ENCODE peak calls at places on chromosomes 3 and 15, in seven cellular contexts. One of them, this sample, is unnamed.

GRCh38 chr3:111652492-111653180 is 57.5 kb upstream of the ZBED2 start:
- DNase-seq in AG09319: no peak
- DNase-seq in cardiac fibroblast: no peak
- DNase-seq in AG10803: no peak
- DNase-seq in astrocyte of the spinal cord: no peak
- DNase-seq in thoracic aorta: no peak
- DNase-seq in CD8-positive, alpha-beta T cell: no peak
- DNase-seq in this sample: no peak

GRCh38 chr3:99199021-99199420 is 297.5 kb upstream of the DCBLD2 start:
- DNase-seq in AG09319: no peak
- DNase-seq in astrocyte of the spinal cord: no peak
- DNase-seq in CD8-positive, alpha-beta T cell: no peak
- DNase-seq in thoracic aorta: no peak
- DNase-seq in AG10803: no peak
- DNase-seq in cardiac fibroblast: no peak
- DNase-seq in this sample: no peak

GRCh38 chr15:68444336-68444735 is 12.4 kb upstream of the ITGA11 start:
- DNase-seq in CD8-positive, alpha-beta T cell: no peak
- DNase-seq in AG10803: no peak
- DNase-seq in AG09319: no peak
- DNase-seq in astrocyte of the spinal cord: no peak
- DNase-seq in cardiac fibroblast: no peak
- DNase-seq in thoracic aorta: no peak
- DNase-seq in this sample: no peak

GRCh38 chr3:163476179-163476578 is 1602.1 kb downstream of the SI start:
- DNase-seq in AG10803: no peak
- DNase-seq in AG09319: no peak
- DNase-seq in astrocyte of the spinal cord: peak
- DNase-seq in CD8-positive, alpha-beta T cell: no peak
- DNase-seq in cardiac fibroblast: peak
- DNase-seq in thoracic aorta: no peak
- DNase-seq in this sample: no peak

GRCh38 chr15:73460662-73461061 is 17.7 kb downstream of the REC114 start:
- DNase-seq in AG09319: no peak
- DNase-seq in CD8-positive, alpha-beta T cell: no peak
- DNase-seq in thoracic aorta: no peak
- DNase-seq in astrocyte of the spinal cord: no peak
- DNase-seq in AG10803: no peak
- DNase-seq in cardiac fibroblast: no peak
- DNase-seq in this sample: no peak

GRCh38 chr3:79018671-79019136 is 749.1 kb downstream of the ROBO1 start:
- DNase-seq in AG10803: peak
- DNase-seq in thoracic aorta: no peak
- DNase-seq in astrocyte of the spinal cord: peak
- DNase-seq in CD8-positive, alpha-beta T cell: no peak
- DNase-seq in cardiac fibroblast: peak
- DNase-seq in AG09319: no peak
- DNase-seq in this sample: peak

GRCh38 chr3:33808559-33808958 is 10.1 kb downstream of the PDCD6IP start:
- DNase-seq in AG10803: no peak
- DNase-seq in CD8-positive, alpha-beta T cell: no peak
- DNase-seq in astrocyte of the spinal cord: no peak
- DNase-seq in cardiac fibroblast: peak
- DNase-seq in AG09319: no peak
- DNase-seq in thoracic aorta: no peak
- DNase-seq in this sample: no peak

GRCh38 chr3:109346770-109347295 is 9.5 kb upstream of the DPPA4 start:
- DNase-seq in thoracic aorta: no peak
- DNase-seq in cardiac fibroblast: no peak
- DNase-seq in AG10803: no peak
- DNase-seq in astrocyte of the spinal cord: peak
- DNase-seq in AG09319: no peak
- DNase-seq in CD8-positive, alpha-beta T cell: no peak
- DNase-seq in this sample: no peak

GRCh38 chr15:48636511-48636910 is 9.0 kb downstream of the FBN1 start:
- DNase-seq in thoracic aorta: no peak
- DNase-seq in CD8-positive, alpha-beta T cell: no peak
- DNase-seq in AG10803: peak
- DNase-seq in AG09319: no peak
- DNase-seq in astrocyte of the spinal cord: peak
- DNase-seq in cardiac fibroblast: peak
- DNase-seq in this sample: no peak

GRCh38 chr3:190378240-190378891 is 9.6 kb upstream of the CLDN16 start:
- DNase-seq in thoracic aorta: no peak
- DNase-seq in AG09319: peak
- DNase-seq in cardiac fibroblast: peak
- DNase-seq in CD8-positive, alpha-beta T cell: no peak
- DNase-seq in AG10803: peak
- DNase-seq in astrocyte of the spinal cord: peak
- DNase-seq in this sample: peak

GRCh38 chr15:69290346-69291164 is 8.2 kb upstream of the PAQR5 start:
- DNase-seq in AG09319: no peak
- DNase-seq in astrocyte of the spinal cord: peak
- DNase-seq in CD8-positive, alpha-beta T cell: no peak
- DNase-seq in thoracic aorta: no peak
- DNase-seq in cardiac fibroblast: peak
- DNase-seq in AG10803: no peak
- DNase-seq in this sample: no peak

GRCh38 chr3:55935241-55935640 is 448.1 kb upstream of the WNT5A start:
- DNase-seq in AG09319: no peak
- DNase-seq in astrocyte of the spinal cord: peak
- DNase-seq in cardiac fibroblast: no peak
- DNase-seq in AG10803: no peak
- DNase-seq in CD8-positive, alpha-beta T cell: no peak
- DNase-seq in thoracic aorta: no peak
- DNase-seq in this sample: no peak

GRCh38 chr3:185693985-185694675 is 108.0 kb downstream of the SENP2 start:
- DNase-seq in thoracic aorta: no peak
- DNase-seq in cardiac fibroblast: peak
- DNase-seq in CD8-positive, alpha-beta T cell: no peak
- DNase-seq in AG10803: peak
- DNase-seq in astrocyte of the spinal cord: peak
- DNase-seq in AG09319: no peak
- DNase-seq in this sample: no peak

GRCh38 chr3:8629151-8630021 is 15.2 kb downstream of the SSUH2 start:
- DNase-seq in cardiac fibroblast: peak
- DNase-seq in astrocyte of the spinal cord: peak
- DNase-seq in AG10803: peak
- DNase-seq in CD8-positive, alpha-beta T cell: peak
- DNase-seq in AG09319: peak
- DNase-seq in thoracic aorta: peak
- DNase-seq in this sample: peak

GRCh38 chr3:48820626-48821324 is 26.9 kb downstream of the PRKAR2A start:
- DNase-seq in thoracic aorta: peak
- DNase-seq in CD8-positive, alpha-beta T cell: no peak
- DNase-seq in astrocyte of the spinal cord: peak
- DNase-seq in cardiac fibroblast: peak
- DNase-seq in AG10803: peak
- DNase-seq in AG09319: no peak
- DNase-seq in this sample: no peak

GRCh38 chr15:61051570-61052031 is 177.5 kb downstream of the RORA start:
- DNase-seq in AG09319: peak
- DNase-seq in AG10803: peak
- DNase-seq in astrocyte of the spinal cord: peak
- DNase-seq in thoracic aorta: peak
- DNase-seq in CD8-positive, alpha-beta T cell: no peak
- DNase-seq in cardiac fibroblast: peak
- DNase-seq in this sample: peak

DNA sequence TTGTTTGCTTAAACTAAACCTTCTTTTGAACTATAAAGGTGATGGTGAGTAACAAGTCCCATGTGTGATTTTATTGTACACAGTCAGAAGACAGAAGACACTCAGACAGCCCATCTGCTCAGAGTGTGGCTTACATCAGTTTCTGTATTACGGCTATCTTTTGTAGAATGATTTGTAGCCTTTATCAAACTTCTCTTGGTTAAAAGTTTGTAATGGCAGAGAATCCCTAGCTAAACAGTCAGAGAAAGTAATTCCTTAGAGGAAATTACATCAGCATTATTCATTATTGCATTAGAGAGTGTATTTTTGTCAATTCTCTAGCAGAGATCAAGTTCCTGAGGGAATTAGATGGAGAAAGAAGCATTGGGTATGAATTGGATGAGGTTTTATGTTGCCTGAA is 500.8 kb downstream of the CNTN4 start:
- DNase-seq in cardiac fibroblast: no peak
- DNase-seq in thoracic aorta: no peak
- DNase-seq in AG09319: no peak
- DNase-seq in CD8-positive, alpha-beta T cell: no peak
- DNase-seq in AG10803: no peak
- DNase-seq in astrocyte of the spinal cord: no peak
- DNase-seq in this sample: no peak
- TF ChIP-seq CTCF in cardiac fibroblast: no peak
- TF ChIP-seq CTCF in thoracic aorta: no peak
- TF ChIP-seq CTCF in AG09319: no peak
- TF ChIP-seq CTCF in CD8-positive, alpha-beta T cell: no peak
- TF ChIP-seq CTCF in AG10803: no peak
- TF ChIP-seq CTCF in astrocyte of the spinal cord: no peak
- TF ChIP-seq CTCF in this sample: no peak

DNA sequence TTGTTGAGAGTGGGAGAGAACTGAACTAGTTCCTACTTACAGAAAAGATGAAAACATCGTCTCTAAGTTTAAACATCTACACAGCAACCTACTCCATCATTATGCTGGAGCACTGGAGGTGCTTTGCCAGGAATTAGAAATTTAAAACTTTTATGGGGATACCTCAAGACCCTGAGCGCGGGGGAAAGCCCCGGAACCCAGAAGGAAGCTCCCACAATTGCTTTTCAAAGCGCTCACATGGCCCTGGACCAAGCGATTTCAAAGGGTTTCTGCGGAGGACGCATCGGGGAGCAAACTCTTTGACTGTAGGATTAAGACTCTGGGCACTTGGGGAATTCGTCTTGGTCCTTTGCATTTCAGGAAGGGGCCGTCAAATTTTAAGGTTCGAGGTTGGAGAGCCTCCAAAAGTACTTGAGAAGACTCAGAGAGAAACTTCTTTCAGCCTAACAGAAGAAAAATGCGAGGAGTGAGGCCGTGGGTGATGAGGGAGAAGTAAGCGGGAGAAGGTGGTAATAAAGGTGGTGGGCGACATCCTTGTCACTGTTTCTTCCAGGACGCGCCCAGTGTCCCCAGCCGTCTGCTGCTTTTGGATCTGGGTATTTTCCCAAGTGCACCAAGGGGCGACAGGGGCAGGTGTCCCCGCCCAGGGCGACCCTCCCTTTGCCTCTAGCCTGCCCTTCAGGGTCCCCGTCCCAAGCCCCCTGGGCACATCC is 591 bp downstream of the PROK2 start:
- DNase-seq in CD8-positive, alpha-beta T cell: no peak
- DNase-seq in astrocyte of the spinal cord: no peak
- DNase-seq in AG10803: no peak
- DNase-seq in AG09319: no peak
- DNase-seq in thoracic aorta: no peak
- DNase-seq in cardiac fibroblast: no peak
- DNase-seq in this sample: no peak
- TF ChIP-seq CTCF in CD8-positive, alpha-beta T cell: no peak
- TF ChIP-seq CTCF in astrocyte of the spinal cord: no peak
- TF ChIP-seq CTCF in AG10803: no peak
- TF ChIP-seq CTCF in AG09319: no peak
- TF ChIP-seq CTCF in thoracic aorta: no peak
- TF ChIP-seq CTCF in cardiac fibroblast: no peak
- TF ChIP-seq CTCF in this sample: no peak

DNA sequence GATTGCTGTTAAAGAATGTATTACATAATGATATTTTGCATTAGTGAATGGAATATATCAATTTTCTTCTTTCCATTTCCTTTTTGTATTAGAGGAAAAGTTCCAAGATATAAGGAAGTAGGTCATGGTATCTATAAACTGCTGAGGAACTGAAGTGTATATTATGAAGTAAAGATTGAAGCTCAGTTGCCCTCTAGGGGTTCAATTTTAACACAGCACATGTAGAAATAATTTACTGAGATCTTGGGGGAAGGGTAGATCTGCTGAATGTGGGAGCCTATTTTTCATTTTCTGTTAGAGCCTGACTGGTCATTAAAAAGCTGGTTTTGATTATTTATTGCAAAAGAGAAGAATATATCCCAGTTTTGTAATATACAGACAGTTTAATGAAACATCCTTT is 45.2 kb downstream of the CMC1 start:
- DNase-seq in CD8-positive, alpha-beta T cell: no peak
- DNase-seq in astrocyte of the spinal cord: peak
- DNase-seq in thoracic aorta: no peak
- DNase-seq in cardiac fibroblast: peak
- DNase-seq in AG09319: peak
- DNase-seq in AG10803: peak
- DNase-seq in this sample: no peak
- TF ChIP-seq CTCF in CD8-positive, alpha-beta T cell: peak
- TF ChIP-seq CTCF in astrocyte of the spinal cord: peak
- TF ChIP-seq CTCF in thoracic aorta: peak
- TF ChIP-seq CTCF in cardiac fibroblast: peak
- TF ChIP-seq CTCF in AG09319: peak
- TF ChIP-seq CTCF in AG10803: peak
- TF ChIP-seq CTCF in this sample: peak

GRCh38 chr3:38758557-38758956 is 57.5 kb downstream of the SCN10A start:
- DNase-seq in astrocyte of the spinal cord: no peak
- DNase-seq in AG10803: no peak
- DNase-seq in cardiac fibroblast: no peak
- DNase-seq in CD8-positive, alpha-beta T cell: no peak
- DNase-seq in AG09319: no peak
- DNase-seq in thoracic aorta: no peak
- DNase-seq in this sample: no peak

GRCh38 chr3:38763569-38763968 is 52.4 kb downstream of the SCN10A start:
- DNase-seq in AG09319: no peak
- DNase-seq in thoracic aorta: no peak
- DNase-seq in cardiac fibroblast: no peak
- DNase-seq in AG10803: no peak
- DNase-seq in CD8-positive, alpha-beta T cell: no peak
- DNase-seq in astrocyte of the spinal cord: no peak
- DNase-seq in this sample: no peak
- TF ChIP-seq CTCF in AG09319: no peak
- TF ChIP-seq CTCF in thoracic aorta: no peak
- TF ChIP-seq CTCF in cardiac fibroblast: no peak
- TF ChIP-seq CTCF in AG10803: no peak
- TF ChIP-seq CTCF in CD8-positive, alpha-beta T cell: no peak
- TF ChIP-seq CTCF in astrocyte of the spinal cord: no peak
- TF ChIP-seq CTCF in this sample: no peak

GRCh38 chr3:188617270-188617669 is 463.3 kb downstream of the LPP start:
- DNase-seq in cardiac fibroblast: no peak
- DNase-seq in thoracic aorta: no peak
- DNase-seq in AG10803: no peak
- DNase-seq in astrocyte of the spinal cord: no peak
- DNase-seq in CD8-positive, alpha-beta T cell: no peak
- DNase-seq in AG09319: no peak
- DNase-seq in this sample: no peak
- TF ChIP-seq CTCF in cardiac fibroblast: no peak
- TF ChIP-seq CTCF in thoracic aorta: no peak
- TF ChIP-seq CTCF in AG10803: no peak
- TF ChIP-seq CTCF in astrocyte of the spinal cord: no peak
- TF ChIP-seq CTCF in CD8-positive, alpha-beta T cell: no peak
- TF ChIP-seq CTCF in AG09319: no peak
- TF ChIP-seq CTCF in this sample: no peak

This sample was measured in gastrocnemius medialis.